ENCODE peak calls at places on chromosome 3, in nine cellular contexts. R is fibroblast of lung, C is fibroblast of the aortic adventitia, A is thoracic aorta, F is upper lobe of right lung, V is AG09309, U is adrenal gland, S is endothelial cell, O is IMR-90. J is an unnamed sample.

GRCh38 chr3:32951410-32951811 is at the start of gene CCR4:
- DNase-seq in U (no peak), V (no peak), S (no peak), R (no peak), A (no peak), F (no peak), O (no peak), C (peak; percentile 39), J (no peak)

GRCh38 chr3:152737021-152737908 is 97.7 kb upstream of the P2RY1 start:
- DNase-seq in R (peak; percentile 85), V (no peak), C (peak; percentile 65), S (no peak), F (no peak), O (peak; percentile 10), U (no peak), A (no peak), J (peak; percentile 76)

GRCh38 chr3:23077126-23077525 is 126.0 kb upstream of the UBE2E2 start:
- DNase-seq in O (no peak), V (no peak), A (no peak), S (no peak), C (no peak), F (no peak), R (no peak), U (no peak), J (no peak)

GRCh38 chr3:135192929-135193328 is 397.9 kb downstream of the EPHB1 start:
- DNase-seq in O (no peak), V (no peak), R (peak; percentile 28), S (no peak), F (no peak), C (peak; percentile 8), A (no peak), U (no peak), J (peak; percentile 43)

GRCh38 chr3:11610700-11611099 is 33.0 kb downstream of the VGLL4 start:
- DNase-seq in F (no peak), O (no peak), V (no peak), C (no peak), U (no peak), R (no peak), A (no peak), S (no peak), J (no peak)

GRCh38 chr3:106824856-106825255 is 552.4 kb upstream of the CCDC54 start:
- DNase-seq in R (peak; percentile 83), C (peak; percentile 76), O (peak; percentile 65), F (no peak), S (peak; percentile 15), V (peak; percentile 57), A (no peak), U (no peak), J (peak; percentile 58)

GRCh38 chr3:160403028-160403545 is 3.6 kb downstream of the SMC4 start:
- DNase-seq in A (no peak), R (peak; percentile 23), V (no peak), C (peak; percentile 54), F (no peak), U (no peak), S (no peak), O (peak; percentile 23), J (no peak)

GRCh38 chr3:10937141-10937825 is 55.3 kb upstream of the SLC6A1 start:
- DNase-seq in C (no peak), S (no peak), V (no peak), O (no peak), U (no peak), A (no peak), F (peak; percentile 36), R (no peak), J (no peak)

GRCh38 chr3:169278092-169278491 is 385.4 kb downstream of the MECOM start:
- DNase-seq in C (peak; percentile 89), O (no peak), U (no peak), A (no peak), V (no peak), S (no peak), R (peak; percentile 80), F (no peak), J (peak; percentile 24)

GRCh38 chr3:134378818-134379217 is 4.6 kb upstream of the AMOTL2 start:
- DNase-seq in R (no peak), F (peak; percentile 12), O (peak; percentile 52), V (no peak), S (no peak), U (no peak), C (no peak), A (no peak), J (no peak)

GRCh38 chr3:59809750-59810444 is 760.1 kb upstream of the CFAP20DC start:
- DNase-seq in F (no peak), A (no peak), V (no peak), C (peak; percentile 61), R (peak; percentile 51), S (no peak), O (peak; percentile 57), U (no peak), J (peak; percentile 39)

GRCh38 chr3:192772495-192772894 is 45.2 kb upstream of the FGF12 start:
- DNase-seq in V (peak; percentile 20), U (peak; percentile 31), A (no peak), S (peak; percentile 54), O (peak; percentile 18), C (peak; percentile 12), R (peak; percentile 34), F (no peak), J (peak; percentile 29)

GRCh38 chr3:112979244-112979832 is 4.4 kb upstream of the CD200R1 start:
- DNase-seq in V (peak; percentile 3), S (no peak), U (no peak), O (peak; percentile 39), A (no peak), R (peak; percentile 18), F (no peak), C (peak; percentile 71), J (peak; percentile 34)

GRCh38 chr3:79968418-79968817 is 200.6 kb upstream of the ROBO1 start:
- DNase-seq in A (no peak), O (no peak), C (no peak), U (no peak), R (no peak), S (no peak), V (no peak), F (no peak), J (no peak)

DNA sequence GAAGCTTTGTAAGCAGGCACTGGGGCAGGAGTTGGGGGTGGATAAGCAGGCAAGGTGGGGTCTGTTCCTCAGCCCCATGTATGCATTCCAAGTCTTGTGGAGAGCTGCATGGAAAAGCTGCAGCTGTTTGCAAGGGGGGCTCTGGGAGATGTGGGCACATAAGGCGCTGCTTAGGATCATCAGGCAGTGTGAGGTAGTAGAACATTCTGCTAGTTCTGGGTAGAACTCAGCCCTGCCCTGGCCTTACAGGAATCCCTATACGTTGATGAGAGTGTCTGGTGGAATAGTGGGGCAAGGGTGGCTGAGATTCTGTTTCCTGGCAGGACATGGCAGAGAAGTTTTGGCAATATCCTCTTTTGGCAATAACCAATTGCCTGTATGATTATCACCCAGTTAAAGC is 154.3 kb upstream of the LRIG1 start:
- DNase-seq in O (no peak), S (no peak), V (no peak), A (no peak), R (no peak), U (no peak), F (no peak), C (no peak), J (no peak)
- TF ChIP-seq CTCF in O (no peak), S (no peak), V (no peak), A (no peak), R (no peak), U (no peak), F (no peak), C (no peak), J (no peak)

GRCh38 chr3:153829596-153830170 is 291.5 kb upstream of the ARHGEF26 start:
- DNase-seq in S (no peak), U (no peak), A (no peak), R (peak; percentile 32), F (no peak), C (peak; percentile 39), O (no peak), V (no peak), J (no peak)

GRCh38 chr3:153830552-153830951 is 290.6 kb upstream of the ARHGEF26 start:
- DNase-seq in C (peak; percentile 2), U (no peak), R (no peak), A (no peak), V (no peak), O (no peak), S (no peak), F (no peak), J (no peak)

GRCh38 chr3:153840487-153840886 is 280.7 kb upstream of the ARHGEF26 start:
- DNase-seq in O (no peak), S (no peak), A (no peak), C (no peak), F (no peak), U (no peak), R (no peak), V (no peak), J (no peak)

GRCh38 chr3:153835540-153835939 is 285.6 kb upstream of the ARHGEF26 start:
- DNase-seq in U (no peak), R (no peak), V (no peak), F (no peak), S (no peak), O (no peak), C (no peak), A (no peak), J (no peak)
- TF ChIP-seq CTCF in U (no peak), R (no peak), V (no peak), F (no peak), S (no peak), O (no peak), C (no peak), A (no peak), J (no peak)

DNA sequence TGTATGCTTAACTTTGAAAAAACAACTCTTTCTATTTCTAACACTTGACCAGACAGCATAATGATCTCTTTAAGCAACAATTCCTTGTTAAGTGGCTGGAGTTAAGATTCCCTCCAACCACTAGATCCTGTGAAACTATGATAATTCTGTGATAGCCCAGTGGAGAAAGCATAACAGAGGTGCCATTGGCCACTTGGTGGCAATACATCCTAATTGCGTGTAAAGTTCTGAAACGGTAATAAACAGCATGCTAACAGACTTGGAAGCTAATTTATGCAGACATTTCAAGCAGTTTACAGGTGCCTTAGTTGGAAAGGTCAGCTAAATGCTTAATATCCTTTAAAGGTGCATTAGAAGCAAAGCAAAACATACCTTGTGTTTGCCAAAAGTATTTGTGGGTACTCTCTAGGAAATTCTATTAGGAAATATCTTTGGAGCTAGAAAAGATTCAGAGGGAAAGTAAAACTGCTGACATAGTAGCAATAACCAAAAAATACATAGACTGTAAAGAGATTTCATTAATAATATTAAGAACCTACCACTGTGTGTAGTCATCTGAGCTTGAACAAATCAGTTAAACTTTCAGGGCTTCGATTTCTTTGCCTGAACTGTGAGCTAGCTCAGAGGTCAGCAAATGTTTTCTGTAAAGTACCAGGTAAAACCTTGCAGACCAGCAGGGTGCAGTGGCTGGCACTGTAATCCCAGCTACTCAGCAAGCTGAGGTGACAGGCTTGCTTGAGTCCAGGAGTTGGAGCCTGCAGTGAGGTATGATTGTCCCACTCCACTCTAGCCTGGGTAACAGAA is 19.0 kb upstream of the CSTA start:
- DNase-seq in U (no peak), O (no peak), A (no peak), C (no peak), V (no peak), R (peak; percentile 11), F (no peak), S (no peak), J (no peak)
- TF ChIP-seq CTCF in U (no peak), O (no peak), A (no peak), C (no peak), V (no peak), R (no peak), F (no peak), S (no peak), J (no peak)

DNA sequence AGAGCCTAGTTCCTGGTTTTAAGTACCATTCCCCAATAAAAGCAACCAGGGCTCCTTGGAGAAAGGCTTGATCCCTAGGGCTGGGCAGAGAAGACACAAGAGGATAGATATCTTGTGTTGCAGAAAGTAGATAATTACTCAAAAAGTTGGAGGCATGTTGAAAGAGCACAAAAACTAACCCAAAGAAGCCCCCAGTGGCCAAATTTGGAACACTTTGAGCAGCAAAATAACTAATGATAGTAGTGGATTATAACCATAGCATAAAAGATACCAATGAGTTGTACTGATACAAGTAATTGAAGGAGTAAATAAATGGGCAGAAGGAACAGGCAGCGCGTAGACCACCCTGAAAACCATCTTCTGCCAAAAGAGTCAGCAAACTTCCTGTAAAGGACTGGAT is 12.0 kb downstream of the EXOSC7 start:
- DNase-seq in F (no peak), S (no peak), O (no peak), C (peak; percentile 18), V (no peak), U (no peak), R (no peak), A (no peak), J (no peak)
- TF ChIP-seq CTCF in F (peak; percentile 39), S (peak; percentile 68), O (peak; percentile 43), C (peak; percentile 61), V (peak; percentile 35), U (peak; percentile 36), R (peak; percentile 64), A (peak; percentile 25), J (peak; percentile 48)

J was measured in AG10803.